ENCODE peak calls at places on chromosomes 16 and 17, in ten cellular contexts. J is CD8-positive, alpha-beta T cell; U is A673; O is OCI-LY7; E is ovary; X is CD4-positive, alpha-beta memory T cell; R is IMR-90; H is tibial artery; C is lung; F is fibroblast of lung. I is an unnamed sample. For H3K4me1, the result is how much of the 10 kb centered on the place peaks cover.

GRCh38 chr17:18323507-18324139 is 8.5 kb downstream of the SMCR8 start:
- DNase-seq in O (no peak), E (no peak), C (no peak), H (no peak), U (no peak), R (no peak), X (no peak), F (no peak), J (no peak), I (no peak)

GRCh38 chr17:65022751-65023421 is 33.7 kb downstream of the GNA13 start:
- DNase-seq in U (no peak), O (no peak), E (no peak), H (no peak), X (peak), C (no peak), J (no peak), F (peak), R (peak), I (no peak)

GRCh38 chr17:74414510-74414909 is 17.4 kb upstream of the GPRC5C start:
- DNase-seq in J (no peak), U (no peak), R (no peak), H (no peak), E (no peak), O (peak), X (no peak), F (no peak), C (no peak), I (no peak)

GRCh38 chr17:80615311-80615710 is 70.7 kb downstream of the RPTOR start:
- DNase-seq in J (no peak), F (no peak), H (no peak), E (no peak), U (no peak), C (no peak), X (no peak), O (no peak), R (no peak), I (no peak)

GRCh38 chr16:85235988-85236831 is 123.9 kb upstream of the CIBAR2 start:
- DNase-seq in O (no peak), H (peak), E (peak), R (no peak), F (peak), C (no peak), U (no peak), X (no peak), J (no peak), I (no peak)

GRCh38 chr16:353404-354285 is 1.1 kb upstream of the AXIN1 start:
- DNase-seq in U (no peak), O (no peak), E (peak), C (no peak), J (no peak), X (peak), F (no peak), H (no peak), R (no peak), I (peak)

GRCh38 chr16:49969356-49970030 is 55.5 kb upstream of the CNEP1R1 start:
- DNase-seq in H (no peak), C (no peak), E (no peak), F (peak), J (no peak), U (no peak), O (no peak), X (no peak), R (no peak), I (no peak)

GRCh38 chr17:77786740-77787505 is 171.6 kb upstream of the TNRC6C start:
- DNase-seq in F (peak), C (no peak), O (no peak), R (no peak), X (no peak), H (no peak), U (peak), J (no peak), E (no peak), I (no peak)

GRCh38 chr17:3836551-3836950 is 9.5 kb downstream of the NCBP3 start:
- DNase-seq in H (no peak), J (no peak), O (no peak), F (no peak), U (no peak), R (no peak), C (no peak), X (no peak), E (no peak), I (no peak)

GRCh38 chr16:73878616-73879015 is 418.0 kb upstream of the PSMD7 start:
- DNase-seq in X (no peak), H (no peak), R (peak), O (peak), U (peak), E (no peak), F (peak), J (no peak), C (no peak), I (no peak)

GRCh38 chr16:82252582-82252981 is 82.6 kb upstream of the MPHOSPH6 start:
- DNase-seq in C (no peak), E (no peak), H (no peak), U (no peak), J (no peak), X (no peak), F (no peak), R (no peak), O (no peak), I (no peak)

GRCh38 chr17:1976000-1976682 is 49.0 kb downstream of the RTN4RL1 start:
- DNase-seq in J (no peak), R (no peak), X (no peak), E (no peak), F (no peak), O (no peak), U (no peak), H (no peak), C (no peak), I (no peak)

GRCh38 chr16:85029413-85029794 is 1.8 kb downstream of the KIAA0513 start:
- DNase-seq in J (peak), X (peak), F (peak), U (peak), E (no peak), O (no peak), C (no peak), H (no peak), R (peak), I (peak)

GRCh38 chr17:8029121-8029520 is 9.7 kb upstream of the ALOX15B start:
- DNase-seq in O (no peak), F (peak), C (no peak), H (no peak), R (peak), U (no peak), X (no peak), E (no peak), J (no peak), I (no peak)

GRCh38 chr17:29100296-29100695 is 57.4 kb downstream of the PIPOX start:
- DNase-seq in C (no peak), O (no peak), J (no peak), R (no peak), F (no peak), E (no peak), U (no peak), H (no peak), X (no peak), I (no peak)

GRCh38 chr16:48542020-48542473 is 67.9 kb downstream of the N4BP1 start:
- DNase-seq in F (peak), C (peak), O (peak), J (no peak), E (no peak), H (peak), X (no peak), R (peak), U (peak), I (no peak)

GRCh38 chr16:89123001-89123830 is 29.6 kb downstream of the ACSF3 start:
- DNase-seq in C (no peak), H (no peak), F (no peak), U (no peak), O (no peak), E (no peak), X (no peak), J (no peak), R (no peak), I (no peak)

GRCh38 chr16:20904507-20905079 is 4.0 kb downstream of the LYRM1 start:
- DNase-seq in R (peak), O (peak), U (no peak), J (no peak), C (no peak), F (peak), E (no peak), X (peak), H (no peak), I (no peak)

GRCh38 chr17:8628609-8629169 is 1.8 kb downstream of the MYH10 start:
- DNase-seq in C (no peak), J (no peak), H (no peak), E (no peak), R (no peak), F (no peak), X (no peak), U (no peak), O (no peak), I (no peak)

GRCh38 chr16:86880316-86881117 is 302.2 kb downstream of the FOXL1 start:
- DNase-seq in R (peak), J (no peak), E (no peak), H (no peak), U (no peak), F (peak), O (no peak), C (no peak), X (no peak), I (no peak)

GRCh38 chr17:29840884-29841283 is 89.1 kb downstream of the SSH2 start:
- DNase-seq in X (no peak), H (no peak), E (no peak), R (peak), F (peak), U (no peak), C (no peak), J (no peak), O (no peak), I (no peak)

GRCh38 chr17:60535382-60536279 is 9.6 kb upstream of the APPBP2 start:
- DNase-seq in E (no peak), F (peak), R (peak), O (no peak), X (no peak), H (no peak), J (no peak), C (no peak), U (no peak), I (no peak)

GRCh38 chr16:11401161-11402050 is 56.1 kb downstream of the RMI2 start:
- DNase-seq in F (no peak), C (peak), O (no peak), J (no peak), U (no peak), R (no peak), X (no peak), E (peak), H (peak), I (no peak)

GRCh38 chr17:65750678-65751077 is 189.2 kb upstream of the AXIN2 start:
- DNase-seq in E (peak), J (peak), U (peak), R (peak), O (peak), C (peak), X (peak), H (no peak), F (peak), I (peak)

GRCh38 chr16:53784312-53784711 is 80.4 kb downstream of the FTO start:
- DNase-seq in C (no peak), H (no peak), F (peak), E (no peak), X (no peak), U (no peak), O (no peak), J (no peak), R (no peak), I (no peak)

GRCh38 chr16:28311913-28312312 is 19.6 kb downstream of the SBK1 start:
- DNase-seq in O (no peak), E (no peak), R (no peak), J (no peak), F (no peak), H (no peak), C (no peak), X (peak), U (no peak), I (no peak)

GRCh38 chr16:68921654-68922053 is 78.3 kb downstream of the TANGO6 start:
- DNase-seq in H (no peak), O (no peak), F (peak), J (no peak), U (no peak), X (no peak), E (no peak), C (no peak), R (peak), I (no peak)

GRCh38 chr16:67277294-67277998 is 1.9 kb upstream of the PLEKHG4 start:
- DNase-seq in E (peak), F (peak), R (peak), H (peak), X (no peak), C (peak), O (no peak), U (no peak), J (no peak), I (peak)

GRCh38 chr17:50128441-50129302 is 1.3 kb downstream of the SAMD14 start:
- DNase-seq in H (no peak), F (no peak), R (peak), J (no peak), U (peak), C (no peak), X (no peak), O (no peak), E (no peak), I (no peak)

GRCh38 chr16:13331918-13332317 is 430.5 kb downstream of the SHISA9 start:
- DNase-seq in O (no peak), X (no peak), E (no peak), U (no peak), H (no peak), J (no peak), F (no peak), R (no peak), C (no peak), I (no peak)

GRCh38 chr16:1950559-1950958 is 3.9 kb downstream of the RPL3L start:
- DNase-seq in J (no peak), U (no peak), F (no peak), C (no peak), O (no peak), X (no peak), E (no peak), H (peak), R (no peak), I (no peak)

GRCh38 chr16:81450783-81451491 is 6.3 kb downstream of the CMIP start:
- DNase-seq in J (no peak), O (no peak), U (no peak), H (no peak), E (no peak), R (no peak), C (no peak), F (no peak), X (no peak), I (no peak)

GRCh38 chr16:19717781-19718623 is at the start of the genes IQCK and KNOP1:
- DNase-seq in O (peak), U (peak), E (peak), C (peak), X (peak), F (peak), H (peak), J (peak), R (peak), I (peak)

GRCh38 chr17:40499551-40500189 is 1.8 kb downstream of the TNS4 start:
- DNase-seq in R (peak), X (no peak), U (peak), O (no peak), H (peak), F (peak), E (peak), J (no peak), C (peak), I (no peak)

GRCh38 chr16:66902648-66903543 is 15.8 kb downstream of the CDH16 start:
- DNase-seq in E (no peak), R (no peak), U (no peak), J (no peak), C (no peak), O (no peak), X (no peak), H (no peak), F (no peak), I (no peak)

GRCh38 chr16:66600484-66600883 is 4.0 kb upstream of the CMTM3 start:
- DNase-seq in C (no peak), R (no peak), U (no peak), F (no peak), X (no peak), J (no peak), H (no peak), O (no peak), E (no peak), I (no peak)

GRCh38 chr17:49053171-49053829 is 56.1 kb downstream of the IGF2BP1 start:
- DNase-seq in C (no peak), F (no peak), R (no peak), O (no peak), J (no peak), U (no peak), X (no peak), H (no peak), E (no peak), I (no peak)
- H3K4me1 ChIP-seq in C (under half), F (under half), R (under half), O (under half), J (under half), U (under half), X (under half), H (under half), E (under half), I (under half)

DNA sequence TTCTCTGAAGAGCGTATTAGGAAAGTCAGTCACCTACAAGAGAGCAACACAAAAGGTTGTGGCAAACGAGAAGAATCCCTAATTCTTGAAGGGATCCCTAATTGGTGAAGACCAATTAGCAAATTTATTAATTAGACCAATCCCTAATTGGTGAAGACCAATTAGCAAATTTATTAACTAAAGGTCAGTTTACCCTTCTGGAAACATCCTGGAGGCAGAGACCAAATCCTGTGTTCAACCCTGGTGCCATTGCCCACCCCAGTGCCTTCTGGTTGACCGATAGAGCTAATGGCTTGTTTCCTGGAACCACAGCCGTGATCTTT is 74.2 kb downstream of the WIPI1 start:
- DNase-seq in R (no peak), F (no peak), O (no peak), U (no peak), E (no peak), J (no peak), X (no peak), C (no peak), H (no peak), I (no peak)
- H3K27ac ChIP-seq in R (peak), F (peak), O (no peak), U (no peak), E (no peak), J (no peak), X (no peak), C (peak), H (no peak), I (no peak)

DNA sequence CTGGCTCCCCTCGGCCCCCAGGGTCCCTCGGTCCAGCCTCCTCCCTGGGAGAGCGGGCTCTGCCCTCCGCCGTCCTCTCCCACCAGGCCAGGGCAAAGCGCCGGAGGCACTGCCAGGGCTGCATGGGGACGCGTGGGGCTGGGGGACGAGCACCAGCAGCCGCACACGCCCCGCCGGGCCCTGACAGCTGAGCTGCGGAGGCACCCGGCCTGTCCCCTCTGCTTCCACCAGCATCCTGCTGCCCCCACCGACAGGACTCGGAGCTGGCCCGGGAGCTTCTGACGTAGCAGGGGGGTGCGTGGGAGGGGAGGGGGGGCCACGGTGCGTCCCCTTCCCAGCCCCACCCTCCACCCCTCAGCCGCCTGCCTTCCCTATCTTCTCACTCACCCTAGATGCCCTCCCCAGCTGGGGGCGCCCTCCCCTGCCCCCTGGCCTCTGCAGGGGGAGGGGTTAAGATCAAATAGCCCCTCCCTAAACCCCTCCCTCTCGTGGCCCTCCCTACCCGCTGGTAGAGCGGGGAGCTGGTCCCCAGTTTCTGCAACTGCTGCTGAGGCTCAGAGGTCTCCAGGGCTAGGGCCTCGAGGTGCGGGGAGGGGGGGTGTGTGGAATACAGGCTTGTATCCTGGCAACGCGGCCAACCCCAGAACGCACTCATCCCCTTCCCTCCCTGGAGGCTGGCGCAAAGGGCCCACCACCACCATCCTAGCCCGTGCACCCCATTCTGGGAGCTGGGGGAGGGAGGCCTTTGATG is 1.1 kb downstream of the SRCIN1 start:
- DNase-seq in X (peak), R (no peak), H (no peak), E (no peak), U (no peak), J (no peak), F (no peak), O (peak), C (no peak), I (no peak)
- H3K4me1 ChIP-seq in X (under half), R (under half), H (under half), E (under half), U (under half), J (under half), F (under half), O (under half), C (under half), I (under half)

GRCh38 chr17:31549121-31549524 is 157.6 kb downstream of the RAB11FIP4 start:
- DNase-seq in R (no peak), X (no peak), H (no peak), F (no peak), U (no peak), O (peak), J (no peak), E (peak), C (no peak), I (no peak)
- H3K27ac ChIP-seq in R (peak), X (peak), H (peak), F (peak), U (peak), O (peak), J (peak), E (peak), C (peak), I (peak)